ENCODE peak calls at places on chromosome 13, in five cellular contexts. A is CD4-positive, CD25-positive, alpha-beta regulatory T cell; P is stimulated activated CD4-positive, alpha-beta T cell treated with anti-CD3 and anti-CD28 coated beads, Interleukin-15, amount 100 ng/mL, for 1 hour; R is heart left ventricle; J is HFFc6. F is an unnamed sample.
A peak's percentile ranks its signal among the peaks of the same experiment; 100 is the strongest.

GRCh38 chr13:19959831-19960672 is 1.5 kb downstream of the ZMYM2 start:
- DNase-seq in A (peak; percentile 80), P (peak; percentile 71), R (peak; percentile 82), J (peak; percentile 91), F (peak; percentile 75)

GRCh38 chr13:42215578-42216421 is 56.2 kb upstream of the AKAP11 start:
- DNase-seq in A (no peak), P (no peak), R (no peak), J (peak; percentile 42), F (no peak)

GRCh38 chr13:21238267-21238666 is 61.8 kb downstream of the MRPL57 start:
- DNase-seq in A (no peak), P (no peak), R (no peak), J (no peak), F (no peak)

GRCh38 chr13:58704953-58705352 is 1073.4 kb downstream of the PCDH17 start:
- DNase-seq in A (no peak), P (no peak), R (no peak), J (no peak), F (no peak)

GRCh38 chr13:23984541-23984940 is 87.2 kb upstream of the C1QTNF9B start:
- DNase-seq in A (no peak), P (no peak), R (no peak), J (no peak), F (no peak)

GRCh38 chr13:41654800-41655199 is 197.4 kb downstream of the RGCC start:
- DNase-seq in A (no peak), P (no peak), R (no peak), J (no peak), F (no peak)

GRCh38 chr13:114226088-114226487 is 8.6 kb upstream of the CDC16 start:
- DNase-seq in A (no peak), P (no peak), R (no peak), J (no peak), F (no peak)

GRCh38 chr13:77343841-77344240 is 16.9 kb upstream of the MYCBP2 start:
- DNase-seq in A (no peak), P (no peak), R (no peak), J (no peak), F (no peak)

GRCh38 chr13:41610426-41610825 is 153.1 kb downstream of the RGCC start:
- DNase-seq in A (no peak), P (no peak), R (peak; percentile 45), J (peak; percentile 69), F (no peak)

GRCh38 chr13:95714142-95714832 is 37.3 kb downstream of the DNAJC3 start:
- DNase-seq in A (no peak), P (no peak), R (no peak), J (peak; percentile 90), F (peak; percentile 51)

GRCh38 chr13:102983496-102983895 is 82.7 kb downstream of the SLC10A2 start:
- DNase-seq in A (no peak), P (no peak), R (no peak), J (no peak), F (peak; percentile 74)

GRCh38 chr13:24270639-24271131 is 38.7 kb upstream of the C1QTNF9 start:
- DNase-seq in A (peak; percentile 48), P (no peak), R (peak; percentile 72), J (peak; percentile 51), F (peak; percentile 33)

GRCh38 chr13:72728290-72728605 is 525 bp downstream of the BORA start:
- DNase-seq in A (no peak), P (no peak), R (no peak), J (no peak), F (no peak)

F was measured in RCC 7860.